ENCODE peak calls at places on chromosome 17, in four cellular contexts. One of them, this sample, is unnamed.
A peak's percentile ranks its signal among the peaks of the same experiment; 100 is the strongest.

GRCh38 chr17:17132746-17133145 is 73.4 kb downstream of the PLD6 start:
- DNase-seq in fibroblast of lung: no peak
- DNase-seq in progenitor cell of endocrine pancreas: no peak
- DNase-seq in prostate gland: no peak
- DNase-seq in this sample: no peak

GRCh38 chr17:37884516-37884915 is 39.7 kb upstream of the TBC1D3K start:
- DNase-seq in prostate gland: no peak
- DNase-seq in fibroblast of lung: no peak
- DNase-seq in progenitor cell of endocrine pancreas: no peak
- DNase-seq in this sample: no peak

GRCh38 chr17:4810696-4811289 is 3.8 kb downstream of the PLD2 start:
- DNase-seq in prostate gland: no peak
- DNase-seq in progenitor cell of endocrine pancreas: no peak
- DNase-seq in fibroblast of lung: no peak
- DNase-seq in this sample: no peak

GRCh38 chr17:58498177-58498828 is 10.1 kb upstream of the HSF5 start:
- DNase-seq in fibroblast of lung: no peak
- DNase-seq in prostate gland: no peak
- DNase-seq in progenitor cell of endocrine pancreas: no peak
- DNase-seq in this sample: no peak

GRCh38 chr17:77310336-77310735 is 169.6 kb downstream of the SEC14L1 start:
- DNase-seq in fibroblast of lung: no peak
- DNase-seq in prostate gland: no peak
- DNase-seq in progenitor cell of endocrine pancreas: no peak
- DNase-seq in this sample: no peak

GRCh38 chr17:68580236-68580903 is 20.8 kb downstream of the FAM20A start:
- DNase-seq in fibroblast of lung: peak; percentile 95
- DNase-seq in progenitor cell of endocrine pancreas: no peak
- DNase-seq in prostate gland: no peak
- DNase-seq in this sample: peak; percentile 80

GRCh38 chr17:65108152-65108551 is 29.0 kb upstream of the RGS9 start:
- DNase-seq in progenitor cell of endocrine pancreas: no peak
- DNase-seq in prostate gland: no peak
- DNase-seq in fibroblast of lung: no peak
- DNase-seq in this sample: no peak

GRCh38 chr17:44345497-44346026 is 460 bp downstream of the GRN start:
- DNase-seq in prostate gland: peak; percentile 51
- DNase-seq in fibroblast of lung: peak; percentile 58
- DNase-seq in progenitor cell of endocrine pancreas: peak; percentile 45
- DNase-seq in this sample: peak; percentile 81

GRCh38 chr17:8022358-8023038 is 16.4 kb upstream of the ALOX15B start:
- DNase-seq in prostate gland: no peak
- DNase-seq in fibroblast of lung: no peak
- DNase-seq in progenitor cell of endocrine pancreas: no peak
- DNase-seq in this sample: peak; percentile 37

GRCh38 chr17:83012873-83013778 is 66.3 kb upstream of the METRNL start:
- DNase-seq in prostate gland: no peak
- DNase-seq in fibroblast of lung: peak; percentile 95
- DNase-seq in progenitor cell of endocrine pancreas: no peak
- DNase-seq in this sample: peak; percentile 78

GRCh38 chr17:36727577-36727976 is 126.2 kb downstream of the MRM1 start:
- DNase-seq in fibroblast of lung: no peak
- DNase-seq in progenitor cell of endocrine pancreas: no peak
- DNase-seq in prostate gland: no peak
- DNase-seq in this sample: no peak

GRCh38 chr17:78095035-78095434 is 33.5 kb downstream of the TMC6 start:
- DNase-seq in fibroblast of lung: no peak
- DNase-seq in prostate gland: no peak
- DNase-seq in progenitor cell of endocrine pancreas: no peak
- DNase-seq in this sample: no peak

GRCh38 chr17:63178530-63178929 is 212.5 kb downstream of the TANC2 start:
- DNase-seq in progenitor cell of endocrine pancreas: no peak
- DNase-seq in fibroblast of lung: peak; percentile 62
- DNase-seq in prostate gland: no peak
- DNase-seq in this sample: no peak

GRCh38 chr17:77396610-77397009 is 255.8 kb downstream of the SEC14L1 start:
- DNase-seq in prostate gland: no peak
- DNase-seq in fibroblast of lung: no peak
- DNase-seq in progenitor cell of endocrine pancreas: no peak
- DNase-seq in this sample: peak; percentile 92

DNA sequence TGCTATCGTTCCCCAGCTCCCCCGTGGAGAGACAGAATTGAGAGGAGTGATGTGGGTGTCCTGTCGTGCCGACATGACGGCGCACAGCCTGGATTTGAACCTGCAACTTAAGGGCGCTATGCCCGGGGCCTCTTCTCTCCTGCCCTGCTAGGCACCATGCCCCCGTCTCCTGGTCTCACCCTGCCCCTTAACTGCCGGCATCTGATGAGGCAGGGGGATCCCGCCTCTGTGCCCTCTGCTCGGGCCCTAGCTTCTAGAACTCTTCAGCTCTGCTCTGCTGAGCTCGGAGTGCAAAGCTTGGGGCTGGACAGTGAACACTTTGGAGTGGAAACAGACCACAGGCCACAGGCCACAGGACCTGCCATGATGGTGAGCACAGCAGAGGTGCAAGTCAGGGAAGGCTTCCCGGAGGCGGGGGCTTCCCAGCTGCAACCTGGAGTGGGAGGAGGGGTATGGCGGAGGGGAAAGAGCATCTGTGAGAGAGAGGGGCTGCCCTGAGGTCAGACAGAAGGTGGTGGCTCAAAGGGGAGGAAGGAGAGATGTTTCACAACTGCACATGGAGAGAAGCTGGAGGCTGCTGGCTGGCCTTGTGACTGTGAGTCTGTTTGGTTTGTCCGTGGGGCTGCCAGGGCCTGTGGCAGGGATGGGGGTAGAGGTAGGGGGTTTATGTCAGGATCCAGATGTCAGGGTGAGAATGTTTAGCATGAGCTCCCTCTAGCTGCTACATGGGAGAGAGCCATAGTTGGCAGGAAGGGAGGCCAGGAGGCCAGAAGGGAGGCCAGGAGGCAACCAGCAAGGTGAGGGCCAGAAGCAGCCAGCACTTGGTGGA is 107.8 kb downstream of the CRLF3 start:
- DNase-seq in fibroblast of lung: peak; percentile 46
- DNase-seq in prostate gland: no peak
- DNase-seq in progenitor cell of endocrine pancreas: no peak
- DNase-seq in this sample: peak; percentile 38
- TF ChIP-seq CTCF in fibroblast of lung: peak; percentile 26
- TF ChIP-seq CTCF in prostate gland: no peak
- TF ChIP-seq CTCF in progenitor cell of endocrine pancreas: no peak
- TF ChIP-seq CTCF in this sample: no peak

DNA sequence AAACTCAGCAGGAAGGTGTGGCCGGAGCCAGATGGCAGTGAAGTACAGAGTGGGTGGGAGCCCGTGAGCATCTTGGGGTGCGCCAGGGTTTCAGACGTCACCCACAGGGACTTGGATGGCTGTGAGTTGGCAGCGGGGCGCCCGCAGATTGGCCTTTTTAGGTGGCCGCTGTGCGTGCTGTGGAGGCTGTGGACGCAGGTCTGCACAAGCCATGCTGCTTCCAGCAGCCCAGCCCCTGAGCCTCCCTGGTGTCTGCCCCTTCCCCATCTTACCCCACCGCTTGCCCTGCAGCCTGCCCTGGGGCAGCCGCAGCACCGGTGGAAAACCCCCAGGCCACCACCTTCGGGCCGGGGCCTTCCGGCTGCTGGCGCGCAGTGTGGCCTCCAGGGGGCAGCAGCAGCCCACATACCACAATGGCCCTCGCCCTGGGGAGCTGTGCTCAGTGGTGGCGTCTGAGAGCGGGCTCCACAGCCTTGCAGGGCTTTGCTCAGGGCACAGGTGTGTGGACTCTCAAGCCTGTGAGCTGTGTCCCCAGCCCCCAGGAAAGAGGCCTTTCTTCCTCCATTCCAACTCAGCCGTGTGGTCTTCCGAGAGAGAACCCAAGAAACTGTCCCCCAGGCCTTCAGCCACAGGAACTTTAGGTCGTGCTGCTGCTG is 11.8 kb downstream of the ENDOV start:
- DNase-seq in progenitor cell of endocrine pancreas: peak; percentile 85
- DNase-seq in prostate gland: peak; percentile 33
- DNase-seq in fibroblast of lung: peak; percentile 51
- DNase-seq in this sample: peak; percentile 82
- TF ChIP-seq CTCF in progenitor cell of endocrine pancreas: peak; percentile 95
- TF ChIP-seq CTCF in prostate gland: peak; percentile 97
- TF ChIP-seq CTCF in fibroblast of lung: peak; percentile 83
- TF ChIP-seq CTCF in this sample: peak; percentile 92

GRCh38 chr17:27533874-27534815 is 77.9 kb downstream of the KSR1 start:
- DNase-seq in prostate gland: no peak
- DNase-seq in progenitor cell of endocrine pancreas: no peak
- DNase-seq in fibroblast of lung: peak; percentile 96
- DNase-seq in this sample: peak; percentile 75
- TF ChIP-seq CTCF in prostate gland: no peak
- TF ChIP-seq CTCF in progenitor cell of endocrine pancreas: no peak
- TF ChIP-seq CTCF in fibroblast of lung: peak; percentile 4
- TF ChIP-seq CTCF in this sample: no peak

DNA sequence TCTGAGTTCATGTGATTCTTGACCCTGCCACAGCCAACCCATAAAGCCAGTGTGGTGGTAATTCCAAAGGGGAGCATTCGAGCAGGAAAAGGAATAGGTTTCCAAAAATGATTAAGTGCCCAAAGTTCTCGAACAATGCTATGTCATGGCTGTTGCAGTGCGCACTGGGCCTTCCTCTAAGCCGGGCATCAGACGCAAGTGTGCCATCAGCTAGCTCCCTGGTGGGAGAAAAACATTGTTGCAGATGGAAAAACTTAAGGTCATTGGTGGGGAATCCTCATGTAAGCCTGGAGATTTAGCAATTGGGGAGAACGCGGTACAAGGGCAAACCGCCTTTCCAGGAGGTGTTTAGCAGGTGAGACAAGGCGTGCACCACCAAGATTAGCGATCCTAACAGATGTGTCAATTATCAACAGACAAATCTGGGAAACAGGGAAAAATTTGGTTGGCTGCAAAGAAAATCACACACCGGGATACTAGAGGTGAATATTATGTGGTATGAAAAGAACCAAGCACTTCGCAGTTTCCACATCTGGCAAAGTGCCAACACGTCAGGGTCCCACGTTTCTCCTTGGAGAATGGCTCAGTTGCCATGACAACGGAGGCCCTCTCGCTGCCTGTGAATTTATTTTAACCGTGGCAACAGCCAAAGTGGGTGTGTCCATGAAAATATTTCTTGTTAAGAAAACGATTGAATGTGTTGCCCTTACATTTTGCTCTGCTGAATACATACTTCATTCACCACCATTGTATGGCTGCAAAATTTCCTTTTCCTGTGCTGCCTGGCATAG is 118.5 kb upstream of the CACNG5 start:
- DNase-seq in fibroblast of lung: peak; percentile 43
- DNase-seq in progenitor cell of endocrine pancreas: no peak
- DNase-seq in prostate gland: no peak
- DNase-seq in this sample: no peak
- TF ChIP-seq CTCF in fibroblast of lung: no peak
- TF ChIP-seq CTCF in progenitor cell of endocrine pancreas: no peak
- TF ChIP-seq CTCF in prostate gland: no peak
- TF ChIP-seq CTCF in this sample: no peak

DNA sequence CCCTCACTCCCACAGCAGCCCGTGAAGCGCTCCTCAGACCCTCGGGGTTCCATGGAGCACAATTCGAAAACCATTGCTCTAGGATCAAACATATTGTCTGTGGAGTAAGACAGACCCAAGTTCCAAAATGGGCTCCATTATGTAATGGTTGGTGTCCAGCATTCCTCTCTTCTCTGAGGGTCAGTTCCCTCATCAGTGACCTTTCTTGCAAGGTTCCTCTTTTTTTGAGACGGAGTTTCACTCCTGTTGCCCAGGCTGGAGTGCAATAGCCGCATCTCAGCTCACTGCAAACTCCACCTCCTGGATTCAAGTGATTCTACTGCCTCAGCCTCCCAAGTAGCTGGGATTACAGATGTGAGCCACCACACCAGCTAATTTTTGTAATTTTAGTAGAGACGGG is 28.5 kb downstream of the PLXDC1 start:
- DNase-seq in progenitor cell of endocrine pancreas: no peak
- DNase-seq in fibroblast of lung: no peak
- DNase-seq in prostate gland: no peak
- DNase-seq in this sample: no peak
- TF ChIP-seq CTCF in progenitor cell of endocrine pancreas: no peak
- TF ChIP-seq CTCF in fibroblast of lung: no peak
- TF ChIP-seq CTCF in prostate gland: no peak
- TF ChIP-seq CTCF in this sample: no peak

GRCh38 chr17:2751482-2751881 is 2.0 kb upstream of the CCDC92B start:
- DNase-seq in fibroblast of lung: no peak
- DNase-seq in progenitor cell of endocrine pancreas: no peak
- DNase-seq in prostate gland: no peak
- DNase-seq in this sample: no peak
- TF ChIP-seq CTCF in fibroblast of lung: no peak
- TF ChIP-seq CTCF in progenitor cell of endocrine pancreas: no peak
- TF ChIP-seq CTCF in prostate gland: no peak
- TF ChIP-seq CTCF in this sample: no peak

DNA sequence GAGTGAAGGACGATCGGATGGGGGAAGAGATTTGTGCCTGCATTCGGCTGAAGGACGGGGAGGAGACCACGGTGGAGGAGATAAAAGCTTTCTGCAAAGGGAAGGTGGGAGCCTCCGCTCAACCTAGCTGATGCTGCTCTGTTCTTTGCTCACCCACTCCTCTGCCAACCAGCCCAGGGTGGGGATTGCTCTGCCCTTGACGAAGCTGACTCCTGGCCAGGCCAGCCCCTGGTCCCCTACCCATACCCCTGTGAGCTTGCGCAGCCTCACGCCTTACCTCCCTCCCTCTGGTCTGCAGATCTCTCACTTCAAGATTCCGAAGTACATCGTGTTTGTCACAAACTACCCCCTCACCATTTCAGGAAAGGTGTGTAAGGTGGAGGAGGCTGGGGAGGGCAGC is 4.8 kb upstream of the RSAD1 start:
- DNase-seq in prostate gland: no peak
- DNase-seq in progenitor cell of endocrine pancreas: no peak
- DNase-seq in fibroblast of lung: no peak
- DNase-seq in this sample: no peak
- TF ChIP-seq CTCF in prostate gland: no peak
- TF ChIP-seq CTCF in progenitor cell of endocrine pancreas: no peak
- TF ChIP-seq CTCF in fibroblast of lung: no peak
- TF ChIP-seq CTCF in this sample: no peak